ENCODE peak calls at places on chromosomes 11 and 22, in seven cellular contexts. One of them, this sample, is unnamed.

GRCh38 chr22:19959043-19959586 is 17.5 kb upstream of the TXNRD2 start:
- DNase-seq in CD8-positive, alpha-beta memory T cell: no peak
- DNase-seq in ovary: peak; percentile 85
- DNase-seq in psoas muscle: peak; percentile 72
- DNase-seq in stomach: peak; percentile 81
- DNase-seq in heart left ventricle: peak; percentile 85
- DNase-seq in AG04450: no peak
- DNase-seq in this sample: peak; percentile 56

GRCh38 chr11:100639140-100639539 is 47.9 kb upstream of the ARHGAP42 start:
- DNase-seq in heart left ventricle: no peak
- DNase-seq in AG04450: peak; percentile 51
- DNase-seq in ovary: no peak
- DNase-seq in CD8-positive, alpha-beta memory T cell: no peak
- DNase-seq in psoas muscle: no peak
- DNase-seq in stomach: peak; percentile 31
- DNase-seq in this sample: no peak

GRCh38 chr11:35144103-35144741 is 5.3 kb downstream of the CD44 start:
- DNase-seq in heart left ventricle: no peak
- DNase-seq in psoas muscle: no peak
- DNase-seq in CD8-positive, alpha-beta memory T cell: peak; percentile 76
- DNase-seq in AG04450: peak; percentile 56
- DNase-seq in stomach: peak; percentile 32
- DNase-seq in ovary: no peak
- DNase-seq in this sample: peak; percentile 34

GRCh38 chr11:131688056-131688693 is 317.8 kb downstream of the NTM start:
- DNase-seq in CD8-positive, alpha-beta memory T cell: no peak
- DNase-seq in psoas muscle: peak; percentile 51
- DNase-seq in AG04450: no peak
- DNase-seq in ovary: no peak
- DNase-seq in stomach: peak; percentile 37
- DNase-seq in heart left ventricle: peak; percentile 77
- DNase-seq in this sample: peak; percentile 41

GRCh38 chr22:37569921-37570660 is 9.8 kb downstream of the LGALS2 start:
- DNase-seq in CD8-positive, alpha-beta memory T cell: no peak
- DNase-seq in AG04450: no peak
- DNase-seq in psoas muscle: no peak
- DNase-seq in stomach: peak; percentile 96
- DNase-seq in ovary: no peak
- DNase-seq in heart left ventricle: no peak
- DNase-seq in this sample: peak; percentile 91

GRCh38 chr11:78166832-78167469 is 21.5 kb downstream of the KCTD21 start:
- DNase-seq in ovary: no peak
- DNase-seq in stomach: no peak
- DNase-seq in psoas muscle: no peak
- DNase-seq in heart left ventricle: no peak
- DNase-seq in AG04450: no peak
- DNase-seq in CD8-positive, alpha-beta memory T cell: no peak
- DNase-seq in this sample: no peak

GRCh38 chr11:115170133-115170815 is 333.9 kb downstream of the CADM1 start:
- DNase-seq in ovary: no peak
- DNase-seq in stomach: no peak
- DNase-seq in heart left ventricle: no peak
- DNase-seq in AG04450: no peak
- DNase-seq in psoas muscle: no peak
- DNase-seq in CD8-positive, alpha-beta memory T cell: no peak
- DNase-seq in this sample: peak; percentile 34

GRCh38 chr11:59186130-59186594 is 14.2 kb downstream of the DTX4 start:
- DNase-seq in heart left ventricle: no peak
- DNase-seq in AG04450: no peak
- DNase-seq in ovary: no peak
- DNase-seq in psoas muscle: no peak
- DNase-seq in stomach: peak; percentile 73
- DNase-seq in CD8-positive, alpha-beta memory T cell: peak; percentile 50
- DNase-seq in this sample: peak; percentile 95

GRCh38 chr11:3201112-3201581 is 17.5 kb downstream of the MRGPRG start:
- DNase-seq in stomach: no peak
- DNase-seq in CD8-positive, alpha-beta memory T cell: no peak
- DNase-seq in ovary: no peak
- DNase-seq in heart left ventricle: no peak
- DNase-seq in psoas muscle: no peak
- DNase-seq in AG04450: no peak
- DNase-seq in this sample: no peak

GRCh38 chr11:8098879-8099278 is 17.9 kb downstream of the TUB start:
- DNase-seq in heart left ventricle: no peak
- DNase-seq in psoas muscle: no peak
- DNase-seq in AG04450: no peak
- DNase-seq in stomach: peak; percentile 21
- DNase-seq in CD8-positive, alpha-beta memory T cell: no peak
- DNase-seq in ovary: no peak
- DNase-seq in this sample: no peak

GRCh38 chr22:45878051-45878764 is 98.8 kb downstream of the WNT7B start:
- DNase-seq in psoas muscle: no peak
- DNase-seq in ovary: no peak
- DNase-seq in CD8-positive, alpha-beta memory T cell: no peak
- DNase-seq in AG04450: no peak
- DNase-seq in heart left ventricle: peak; percentile 64
- DNase-seq in stomach: no peak
- DNase-seq in this sample: no peak

GRCh38 chr11:35112056-35112845 is 26.7 kb upstream of the CD44 start:
- DNase-seq in CD8-positive, alpha-beta memory T cell: no peak
- DNase-seq in ovary: no peak
- DNase-seq in stomach: no peak
- DNase-seq in AG04450: no peak
- DNase-seq in psoas muscle: no peak
- DNase-seq in heart left ventricle: no peak
- DNase-seq in this sample: no peak

GRCh38 chr22:37549704-37550059 is 10.6 kb upstream of the CDC42EP1 start:
- DNase-seq in AG04450: no peak
- DNase-seq in stomach: peak; percentile 90
- DNase-seq in ovary: no peak
- DNase-seq in heart left ventricle: no peak
- DNase-seq in CD8-positive, alpha-beta memory T cell: no peak
- DNase-seq in psoas muscle: peak; percentile 50
- DNase-seq in this sample: no peak

GRCh38 chr11:26093206-26093605 is 238.7 kb upstream of the ANO3 start:
- DNase-seq in AG04450: no peak
- DNase-seq in stomach: no peak
- DNase-seq in CD8-positive, alpha-beta memory T cell: no peak
- DNase-seq in ovary: no peak
- DNase-seq in psoas muscle: no peak
- DNase-seq in heart left ventricle: no peak
- DNase-seq in this sample: no peak

GRCh38 chr11:20671856-20672546 is 2.6 kb downstream of the NELL1 start:
- DNase-seq in heart left ventricle: no peak
- DNase-seq in stomach: no peak
- DNase-seq in AG04450: no peak
- DNase-seq in CD8-positive, alpha-beta memory T cell: no peak
- DNase-seq in ovary: no peak
- DNase-seq in psoas muscle: no peak
- DNase-seq in this sample: no peak

GRCh38 chr22:29375436-29376076 is 12.8 kb downstream of the AP1B1 start:
- DNase-seq in psoas muscle: peak; percentile 56
- DNase-seq in ovary: no peak
- DNase-seq in heart left ventricle: no peak
- DNase-seq in AG04450: no peak
- DNase-seq in stomach: no peak
- DNase-seq in CD8-positive, alpha-beta memory T cell: no peak
- DNase-seq in this sample: no peak

GRCh38 chr11:91912322-91912721 is 312.3 kb upstream of the FAT3 start:
- DNase-seq in AG04450: no peak
- DNase-seq in ovary: no peak
- DNase-seq in heart left ventricle: no peak
- DNase-seq in stomach: no peak
- DNase-seq in CD8-positive, alpha-beta memory T cell: no peak
- DNase-seq in psoas muscle: no peak
- DNase-seq in this sample: no peak

GRCh38 chr11:62137276-62137861 is 13.6 kb downstream of the INCENP start:
- DNase-seq in heart left ventricle: no peak
- DNase-seq in ovary: no peak
- DNase-seq in stomach: no peak
- DNase-seq in psoas muscle: no peak
- DNase-seq in AG04450: no peak
- DNase-seq in CD8-positive, alpha-beta memory T cell: no peak
- DNase-seq in this sample: no peak

GRCh38 chr11:72740562-72741428 is 11.4 kb downstream of the ARAP1 start:
- DNase-seq in ovary: no peak
- DNase-seq in AG04450: no peak
- DNase-seq in psoas muscle: no peak
- DNase-seq in CD8-positive, alpha-beta memory T cell: no peak
- DNase-seq in heart left ventricle: peak; percentile 44
- DNase-seq in stomach: no peak
- DNase-seq in this sample: no peak
- H3K27ac ChIP-seq in ovary: no peak overlapping the region
- H3K27ac ChIP-seq in AG04450: no peak overlapping the region
- H3K27ac ChIP-seq in psoas muscle: no peak overlapping the region
- H3K27ac ChIP-seq in CD8-positive, alpha-beta memory T cell: peak overlapping the region; percentile 20
- H3K27ac ChIP-seq in heart left ventricle: no peak overlapping the region
- H3K27ac ChIP-seq in stomach: no peak overlapping the region
- H3K27ac ChIP-seq in this sample: peak overlapping the region; percentile 26

DNA sequence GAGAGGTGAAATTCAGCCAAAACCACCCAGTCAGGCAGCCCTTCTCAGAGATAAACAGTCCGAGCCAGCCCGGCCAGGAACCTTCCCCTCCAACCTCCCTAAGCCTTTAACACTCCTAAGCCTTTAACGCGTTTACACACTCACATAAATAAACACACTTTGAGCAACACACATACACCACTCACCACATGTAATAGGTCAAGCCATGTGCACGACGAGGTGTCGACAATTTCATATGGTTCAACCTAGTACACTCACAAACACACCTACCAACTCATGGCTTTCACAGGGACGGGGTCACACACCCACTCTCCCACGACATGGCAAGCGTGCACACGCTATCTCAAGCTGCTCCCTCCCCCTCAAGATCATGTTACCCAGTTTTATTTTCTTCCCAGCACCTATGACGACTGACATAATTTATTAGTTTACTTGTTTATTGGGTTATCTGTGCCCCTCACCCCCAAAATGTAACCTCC is 15.5 kb downstream of the SLC43A1 start:
- DNase-seq in psoas muscle: no peak
- DNase-seq in AG04450: no peak
- DNase-seq in heart left ventricle: no peak
- DNase-seq in ovary: no peak
- DNase-seq in CD8-positive, alpha-beta memory T cell: no peak
- DNase-seq in stomach: no peak
- DNase-seq in this sample: no peak
- H3K4me3 ChIP-seq in psoas muscle: peak overlapping the region; percentile 51
- H3K4me3 ChIP-seq in AG04450: peak overlapping the region; percentile 47
- H3K4me3 ChIP-seq in heart left ventricle: peak overlapping the region; percentile 39
- H3K4me3 ChIP-seq in ovary: peak overlapping the region; percentile 35
- H3K4me3 ChIP-seq in CD8-positive, alpha-beta memory T cell: no peak overlapping the region
- H3K4me3 ChIP-seq in stomach: peak overlapping the region; percentile 32
- H3K4me3 ChIP-seq in this sample: no peak overlapping the region

GRCh38 chr22:26623984-26624383 is 2.2 kb downstream of the CRYBA4 start:
- DNase-seq in AG04450: no peak
- DNase-seq in ovary: no peak
- DNase-seq in psoas muscle: no peak
- DNase-seq in stomach: no peak
- DNase-seq in CD8-positive, alpha-beta memory T cell: no peak
- DNase-seq in heart left ventricle: no peak
- DNase-seq in this sample: no peak

GRCh38 chr22:26621663-26622062 is at the start of gene CRYBA4:
- DNase-seq in heart left ventricle: no peak
- DNase-seq in AG04450: no peak
- DNase-seq in CD8-positive, alpha-beta memory T cell: no peak
- DNase-seq in stomach: no peak
- DNase-seq in psoas muscle: no peak
- DNase-seq in ovary: no peak
- DNase-seq in this sample: no peak

GRCh38 chr22:26619510-26619909 is 1.7 kb upstream of the CRYBB1 start:
- DNase-seq in heart left ventricle: no peak
- DNase-seq in CD8-positive, alpha-beta memory T cell: no peak
- DNase-seq in AG04450: no peak
- DNase-seq in stomach: no peak
- DNase-seq in ovary: no peak
- DNase-seq in psoas muscle: no peak
- DNase-seq in this sample: no peak

GRCh38 chr22:26620197-26620596 is 1.6 kb upstream of the CRYBA4 start:
- DNase-seq in heart left ventricle: no peak
- DNase-seq in stomach: no peak
- DNase-seq in AG04450: no peak
- DNase-seq in ovary: no peak
- DNase-seq in psoas muscle: no peak
- DNase-seq in CD8-positive, alpha-beta memory T cell: no peak
- DNase-seq in this sample: no peak

DNA sequence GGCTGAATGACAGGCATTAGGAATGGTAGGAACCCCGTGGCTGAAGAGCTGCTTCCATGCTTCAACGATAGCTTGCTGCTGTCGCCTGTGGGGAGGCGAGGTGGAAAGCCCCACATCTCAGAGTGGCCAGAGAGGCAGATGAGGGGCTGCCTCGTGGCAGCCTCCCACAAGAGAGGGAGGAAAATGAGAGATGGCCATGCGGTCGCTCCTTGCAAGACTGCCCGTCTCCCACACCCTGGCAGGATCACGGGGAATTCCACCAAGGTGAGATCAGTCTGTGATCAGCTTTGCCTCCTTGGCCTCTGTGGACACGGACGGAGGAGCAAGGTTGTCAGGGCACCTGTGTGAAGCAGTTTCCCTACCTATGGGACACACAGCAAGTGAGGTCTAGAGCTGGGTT is 3.0 kb downstream of the CRYBA4 start:
- DNase-seq in heart left ventricle: no peak
- DNase-seq in CD8-positive, alpha-beta memory T cell: no peak
- DNase-seq in AG04450: no peak
- DNase-seq in psoas muscle: no peak
- DNase-seq in ovary: no peak
- DNase-seq in stomach: no peak
- DNase-seq in this sample: no peak
- H3K27me3 ChIP-seq in heart left ventricle: no peaks in the 10 kb centered on the region
- H3K27me3 ChIP-seq in CD8-positive, alpha-beta memory T cell: no peaks in the 10 kb centered on the region
- H3K27me3 ChIP-seq in AG04450: peaks cover 50% of the 10 kb centered on the region
- H3K27me3 ChIP-seq in psoas muscle: no peaks in the 10 kb centered on the region
- H3K27me3 ChIP-seq in ovary: no peaks in the 10 kb centered on the region
- H3K27me3 ChIP-seq in stomach: peaks cover 11% of the 10 kb centered on the region
- H3K27me3 ChIP-seq in this sample: no peaks in the 10 kb centered on the region

GRCh38 chr11:10481567-10482349 is 26.7 kb downstream of the AMPD3 start:
- DNase-seq in heart left ventricle: no peak
- DNase-seq in psoas muscle: no peak
- DNase-seq in ovary: no peak
- DNase-seq in stomach: no peak
- DNase-seq in CD8-positive, alpha-beta memory T cell: no peak
- DNase-seq in AG04450: peak; percentile 41
- DNase-seq in this sample: no peak

GRCh38 chr11:10478574-10479550 is 23.8 kb downstream of the AMPD3 start:
- DNase-seq in CD8-positive, alpha-beta memory T cell: no peak
- DNase-seq in heart left ventricle: no peak
- DNase-seq in ovary: no peak
- DNase-seq in AG04450: no peak
- DNase-seq in psoas muscle: no peak
- DNase-seq in stomach: no peak
- DNase-seq in this sample: no peak

GRCh38 chr11:10483174-10483573 is 28.1 kb downstream of the AMPD3 start:
- DNase-seq in psoas muscle: no peak
- DNase-seq in AG04450: no peak
- DNase-seq in stomach: no peak
- DNase-seq in heart left ventricle: no peak
- DNase-seq in CD8-positive, alpha-beta memory T cell: no peak
- DNase-seq in ovary: no peak
- DNase-seq in this sample: no peak

GRCh38 chr11:10480026-10480425 is 25.0 kb downstream of the AMPD3 start:
- DNase-seq in CD8-positive, alpha-beta memory T cell: no peak
- DNase-seq in heart left ventricle: no peak
- DNase-seq in AG04450: no peak
- DNase-seq in psoas muscle: no peak
- DNase-seq in stomach: no peak
- DNase-seq in ovary: no peak
- DNase-seq in this sample: no peak

GRCh38 chr11:10480760-10481159 is 25.7 kb downstream of the AMPD3 start:
- DNase-seq in CD8-positive, alpha-beta memory T cell: no peak
- DNase-seq in psoas muscle: no peak
- DNase-seq in stomach: no peak
- DNase-seq in ovary: no peak
- DNase-seq in AG04450: no peak
- DNase-seq in heart left ventricle: no peak
- DNase-seq in this sample: no peak
- H3K27ac ChIP-seq in CD8-positive, alpha-beta memory T cell: no peak overlapping the region
- H3K27ac ChIP-seq in psoas muscle: no peak overlapping the region
- H3K27ac ChIP-seq in stomach: no peak overlapping the region
- H3K27ac ChIP-seq in ovary: no peak overlapping the region
- H3K27ac ChIP-seq in AG04450: no peak overlapping the region
- H3K27ac ChIP-seq in heart left ventricle: no peak overlapping the region
- H3K27ac ChIP-seq in this sample: no peak overlapping the region